ENCODE peak calls at places on chromosomes 11 and 22, in ten cellular contexts. One of them, this sample, is unnamed.
A peak's percentile ranks its signal among the peaks of the same experiment; 100 is the strongest.

GRCh38 chr11:94175545-94175944 is 46.9 kb downstream of the PANX1 start:
- DNase-seq in breast epithelium: no peak
- DNase-seq in thoracic aorta: peak; percentile 10
- DNase-seq in tibial artery: no peak
- DNase-seq in Caco-2: no peak
- DNase-seq in neural progenitor cell: no peak
- DNase-seq in stomach: no peak
- DNase-seq in spleen: no peak
- DNase-seq in mammary epithelial cell: peak; percentile 93
- DNase-seq in lung: no peak
- DNase-seq in this sample: no peak

GRCh38 chr22:27125539-27125938 is 468.2 kb downstream of the MIAT start:
- DNase-seq in tibial artery: no peak
- DNase-seq in neural progenitor cell: no peak
- DNase-seq in lung: no peak
- DNase-seq in spleen: no peak
- DNase-seq in breast epithelium: no peak
- DNase-seq in thoracic aorta: no peak
- DNase-seq in Caco-2: no peak
- DNase-seq in mammary epithelial cell: peak; percentile 54
- DNase-seq in stomach: no peak
- DNase-seq in this sample: no peak

GRCh38 chr11:27385245-27385644 is 22.2 kb upstream of the CCDC34 start:
- DNase-seq in thoracic aorta: peak; percentile 14
- DNase-seq in spleen: no peak
- DNase-seq in lung: no peak
- DNase-seq in neural progenitor cell: no peak
- DNase-seq in mammary epithelial cell: peak; percentile 51
- DNase-seq in stomach: no peak
- DNase-seq in breast epithelium: no peak
- DNase-seq in Caco-2: no peak
- DNase-seq in tibial artery: peak; percentile 24
- DNase-seq in this sample: no peak

GRCh38 chr11:79157738-79158137 is 283.1 kb downstream of the TENM4 start:
- DNase-seq in stomach: no peak
- DNase-seq in neural progenitor cell: no peak
- DNase-seq in breast epithelium: no peak
- DNase-seq in lung: no peak
- DNase-seq in spleen: no peak
- DNase-seq in thoracic aorta: no peak
- DNase-seq in Caco-2: no peak
- DNase-seq in tibial artery: no peak
- DNase-seq in mammary epithelial cell: peak; percentile 57
- DNase-seq in this sample: no peak

GRCh38 chr22:28799125-28799833 is 1.1 kb downstream of the XBP1 start:
- DNase-seq in lung: peak; percentile 62
- DNase-seq in thoracic aorta: peak; percentile 31
- DNase-seq in tibial artery: peak; percentile 79
- DNase-seq in mammary epithelial cell: peak; percentile 96
- DNase-seq in spleen: no peak
- DNase-seq in neural progenitor cell: peak; percentile 32
- DNase-seq in Caco-2: no peak
- DNase-seq in stomach: no peak
- DNase-seq in breast epithelium: no peak
- DNase-seq in this sample: no peak

GRCh38 chr11:46738887-46739286 is 19.9 kb downstream of the F2 start:
- DNase-seq in mammary epithelial cell: no peak
- DNase-seq in lung: no peak
- DNase-seq in spleen: peak; percentile 17
- DNase-seq in neural progenitor cell: no peak
- DNase-seq in Caco-2: no peak
- DNase-seq in thoracic aorta: no peak
- DNase-seq in tibial artery: no peak
- DNase-seq in breast epithelium: no peak
- DNase-seq in stomach: no peak
- DNase-seq in this sample: no peak

GRCh38 chr11:20021771-20022362 is 138.4 kb downstream of the DBX1 start:
- DNase-seq in breast epithelium: no peak
- DNase-seq in tibial artery: no peak
- DNase-seq in lung: no peak
- DNase-seq in mammary epithelial cell: no peak
- DNase-seq in neural progenitor cell: peak; percentile 76
- DNase-seq in Caco-2: peak; percentile 76
- DNase-seq in stomach: no peak
- DNase-seq in spleen: no peak
- DNase-seq in thoracic aorta: no peak
- DNase-seq in this sample: no peak

GRCh38 chr11:21415566-21415965 is 746.2 kb downstream of the NELL1 start:
- DNase-seq in stomach: no peak
- DNase-seq in spleen: no peak
- DNase-seq in lung: no peak
- DNase-seq in mammary epithelial cell: no peak
- DNase-seq in breast epithelium: no peak
- DNase-seq in thoracic aorta: no peak
- DNase-seq in Caco-2: no peak
- DNase-seq in neural progenitor cell: peak; percentile 3
- DNase-seq in tibial artery: no peak
- DNase-seq in this sample: no peak

GRCh38 chr22:48188211-48188845 is 1425.9 kb downstream of the TBC1D22A start:
- DNase-seq in stomach: no peak
- DNase-seq in lung: no peak
- DNase-seq in mammary epithelial cell: no peak
- DNase-seq in thoracic aorta: no peak
- DNase-seq in Caco-2: no peak
- DNase-seq in neural progenitor cell: no peak
- DNase-seq in tibial artery: no peak
- DNase-seq in breast epithelium: no peak
- DNase-seq in spleen: no peak
- DNase-seq in this sample: no peak

DNA sequence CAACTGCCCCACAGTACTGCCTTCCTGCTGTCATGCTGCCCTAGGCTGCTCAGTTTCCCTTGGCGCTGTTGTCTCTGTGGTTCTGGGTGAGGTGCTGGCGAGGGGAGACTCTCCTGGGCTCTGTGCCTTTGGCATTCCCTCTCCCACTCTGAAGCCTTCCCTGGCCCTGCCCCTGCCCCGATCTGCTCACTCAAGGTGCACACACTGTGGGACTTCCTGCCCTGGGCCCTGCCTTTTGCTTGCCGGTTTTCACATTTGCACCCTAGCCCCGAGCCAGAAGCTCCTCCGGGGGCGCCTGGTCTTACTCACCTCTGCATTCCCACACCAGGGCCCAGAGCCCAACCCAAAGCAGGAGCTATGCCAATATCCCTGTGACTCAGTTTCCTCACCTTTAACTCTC is 12.0 kb downstream of the B3GAT1 start:
- DNase-seq in spleen: no peak
- DNase-seq in stomach: no peak
- DNase-seq in mammary epithelial cell: no peak
- DNase-seq in lung: no peak
- DNase-seq in thoracic aorta: no peak
- DNase-seq in tibial artery: no peak
- DNase-seq in breast epithelium: no peak
- DNase-seq in Caco-2: no peak
- DNase-seq in neural progenitor cell: no peak
- DNase-seq in this sample: no peak
- H3K9me3 ChIP-seq in spleen: no peaks in the 10 kb centered on the region
- H3K9me3 ChIP-seq in stomach: no peaks in the 10 kb centered on the region
- H3K9me3 ChIP-seq in mammary epithelial cell: peaks cover 2% of the 10 kb centered on the region
- H3K9me3 ChIP-seq in lung: peaks cover 9% of the 10 kb centered on the region
- H3K9me3 ChIP-seq in thoracic aorta: no peaks in the 10 kb centered on the region
- H3K9me3 ChIP-seq in tibial artery: no peaks in the 10 kb centered on the region
- H3K9me3 ChIP-seq in breast epithelium: no peaks in the 10 kb centered on the region
- H3K9me3 ChIP-seq in Caco-2: no peaks in the 10 kb centered on the region
- H3K9me3 ChIP-seq in neural progenitor cell: no peaks in the 10 kb centered on the region
- H3K9me3 ChIP-seq in this sample: no peaks in the 10 kb centered on the region

GRCh38 chr11:131408011-131408640 is 37.7 kb downstream of the NTM start:
- DNase-seq in breast epithelium: no peak
- DNase-seq in Caco-2: peak; percentile 62
- DNase-seq in stomach: peak; percentile 33
- DNase-seq in thoracic aorta: no peak
- DNase-seq in tibial artery: peak; percentile 35
- DNase-seq in lung: peak; percentile 36
- DNase-seq in mammary epithelial cell: peak; percentile 6
- DNase-seq in spleen: no peak
- DNase-seq in neural progenitor cell: peak; percentile 64
- DNase-seq in this sample: no peak
- TF ChIP-seq CTCF in breast epithelium: no peak
- TF ChIP-seq CTCF in Caco-2: peak; percentile 89
- TF ChIP-seq CTCF in stomach: no peak
- TF ChIP-seq CTCF in thoracic aorta: no peak
- TF ChIP-seq CTCF in tibial artery: no peak
- TF ChIP-seq CTCF in lung: no peak
- TF ChIP-seq CTCF in mammary epithelial cell: peak; percentile 66
- TF ChIP-seq CTCF in spleen: peak; percentile 34
- TF ChIP-seq CTCF in neural progenitor cell: peak; percentile 70
- TF ChIP-seq CTCF in this sample: no peak

GRCh38 chr11:31817621-31818493 is 6.7 kb upstream of the PAX6 start:
- DNase-seq in lung: no peak
- DNase-seq in mammary epithelial cell: no peak
- DNase-seq in neural progenitor cell: peak; percentile 79
- DNase-seq in breast epithelium: no peak
- DNase-seq in spleen: peak; percentile 68
- DNase-seq in Caco-2: no peak
- DNase-seq in tibial artery: no peak
- DNase-seq in thoracic aorta: no peak
- DNase-seq in stomach: no peak
- DNase-seq in this sample: no peak

GRCh38 chr11:31818874-31819331 is 7.8 kb upstream of the PAX6 start:
- DNase-seq in neural progenitor cell: peak; percentile 39
- DNase-seq in breast epithelium: peak; percentile 51
- DNase-seq in stomach: no peak
- DNase-seq in tibial artery: no peak
- DNase-seq in mammary epithelial cell: no peak
- DNase-seq in lung: no peak
- DNase-seq in thoracic aorta: no peak
- DNase-seq in spleen: peak; percentile 60
- DNase-seq in Caco-2: no peak
- DNase-seq in this sample: no peak

GRCh38 chr11:31816467-31817053 is 5.4 kb upstream of the PAX6 start:
- DNase-seq in Caco-2: no peak
- DNase-seq in breast epithelium: no peak
- DNase-seq in spleen: no peak
- DNase-seq in neural progenitor cell: peak; percentile 39
- DNase-seq in tibial artery: no peak
- DNase-seq in stomach: no peak
- DNase-seq in lung: no peak
- DNase-seq in thoracic aorta: no peak
- DNase-seq in mammary epithelial cell: no peak
- DNase-seq in this sample: no peak

GRCh38 chr11:31815743-31816466 is 4.8 kb upstream of the PAX6 start:
- DNase-seq in lung: no peak
- DNase-seq in tibial artery: no peak
- DNase-seq in mammary epithelial cell: no peak
- DNase-seq in breast epithelium: no peak
- DNase-seq in neural progenitor cell: peak; percentile 57
- DNase-seq in Caco-2: no peak
- DNase-seq in spleen: peak; percentile 59
- DNase-seq in stomach: no peak
- DNase-seq in thoracic aorta: no peak
- DNase-seq in this sample: no peak

DNA sequence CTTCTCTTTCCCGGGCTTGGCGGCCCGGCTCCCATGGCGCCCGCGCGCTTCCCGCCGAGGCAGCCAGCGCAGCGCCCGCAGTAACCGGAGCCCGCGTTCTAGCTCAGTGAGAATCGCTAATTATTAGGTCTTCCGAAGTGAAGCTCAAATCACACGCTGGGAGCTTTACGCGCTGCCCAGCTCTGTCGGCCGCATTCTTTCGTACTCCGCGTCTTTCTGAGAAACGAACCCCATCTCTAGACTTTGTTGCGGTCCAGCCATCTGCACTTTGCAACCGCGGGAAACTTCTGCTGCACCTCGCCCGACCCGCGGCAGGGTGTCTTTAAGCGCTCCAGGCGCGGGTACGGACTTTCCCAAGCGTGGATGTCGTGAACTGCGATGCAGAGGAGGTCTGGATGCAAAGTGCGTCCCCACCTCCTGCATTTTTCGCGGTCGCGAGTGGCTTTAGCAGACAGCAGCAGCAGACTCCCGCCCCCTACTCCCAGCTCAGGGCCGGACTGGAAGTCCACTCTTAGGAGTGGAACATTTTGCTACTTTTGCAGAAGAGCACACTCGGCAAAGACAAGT is 6.0 kb upstream of the PAX6 start:
- DNase-seq in spleen: peak; percentile 64
- DNase-seq in Caco-2: no peak
- DNase-seq in lung: no peak
- DNase-seq in thoracic aorta: no peak
- DNase-seq in mammary epithelial cell: peak; percentile 17
- DNase-seq in breast epithelium: no peak
- DNase-seq in neural progenitor cell: peak; percentile 86
- DNase-seq in stomach: no peak
- DNase-seq in tibial artery: no peak
- DNase-seq in this sample: no peak
- H3K9me3 ChIP-seq in spleen: no peaks in the 10 kb centered on the region
- H3K9me3 ChIP-seq in Caco-2: no peaks in the 10 kb centered on the region
- H3K9me3 ChIP-seq in lung: peaks cover 17% of the 10 kb centered on the region
- H3K9me3 ChIP-seq in thoracic aorta: no peaks in the 10 kb centered on the region
- H3K9me3 ChIP-seq in mammary epithelial cell: peaks cover 2% of the 10 kb centered on the region
- H3K9me3 ChIP-seq in breast epithelium: no peaks in the 10 kb centered on the region
- H3K9me3 ChIP-seq in neural progenitor cell: no peaks in the 10 kb centered on the region
- H3K9me3 ChIP-seq in stomach: no peaks in the 10 kb centered on the region
- H3K9me3 ChIP-seq in tibial artery: no peaks in the 10 kb centered on the region
- H3K9me3 ChIP-seq in this sample: peaks cover 7% of the 10 kb centered on the region

GRCh38 chr11:128156486-128156885 is 430.9 kb downstream of the ETS1 start:
- DNase-seq in spleen: no peak
- DNase-seq in neural progenitor cell: peak; percentile 5
- DNase-seq in breast epithelium: no peak
- DNase-seq in tibial artery: no peak
- DNase-seq in stomach: no peak
- DNase-seq in mammary epithelial cell: no peak
- DNase-seq in thoracic aorta: no peak
- DNase-seq in Caco-2: no peak
- DNase-seq in lung: no peak
- DNase-seq in this sample: no peak

GRCh38 chr11:128155590-128155989 is 431.8 kb downstream of the ETS1 start:
- DNase-seq in spleen: no peak
- DNase-seq in mammary epithelial cell: peak; percentile 23
- DNase-seq in tibial artery: no peak
- DNase-seq in stomach: no peak
- DNase-seq in breast epithelium: no peak
- DNase-seq in lung: no peak
- DNase-seq in neural progenitor cell: no peak
- DNase-seq in Caco-2: no peak
- DNase-seq in thoracic aorta: no peak
- DNase-seq in this sample: no peak

GRCh38 chr11:128153697-128154048 is 433.7 kb downstream of the ETS1 start:
- DNase-seq in lung: no peak
- DNase-seq in breast epithelium: no peak
- DNase-seq in neural progenitor cell: no peak
- DNase-seq in thoracic aorta: no peak
- DNase-seq in Caco-2: no peak
- DNase-seq in spleen: no peak
- DNase-seq in tibial artery: no peak
- DNase-seq in mammary epithelial cell: no peak
- DNase-seq in stomach: no peak
- DNase-seq in this sample: no peak

GRCh38 chr11:128158860-128159259 is 428.5 kb downstream of the ETS1 start:
- DNase-seq in neural progenitor cell: no peak
- DNase-seq in lung: no peak
- DNase-seq in mammary epithelial cell: no peak
- DNase-seq in tibial artery: no peak
- DNase-seq in breast epithelium: no peak
- DNase-seq in spleen: no peak
- DNase-seq in thoracic aorta: no peak
- DNase-seq in Caco-2: no peak
- DNase-seq in stomach: no peak
- DNase-seq in this sample: no peak

GRCh38 chr11:128157423-128158298 is 429.7 kb downstream of the ETS1 start:
- DNase-seq in tibial artery: peak; percentile 30
- DNase-seq in stomach: no peak
- DNase-seq in Caco-2: peak; percentile 65
- DNase-seq in spleen: no peak
- DNase-seq in neural progenitor cell: peak; percentile 80
- DNase-seq in mammary epithelial cell: peak; percentile 67
- DNase-seq in breast epithelium: no peak
- DNase-seq in thoracic aorta: no peak
- DNase-seq in lung: peak; percentile 54
- DNase-seq in this sample: peak; percentile 9
- TF ChIP-seq CTCF in tibial artery: peak; percentile 75
- TF ChIP-seq CTCF in stomach: peak; percentile 80
- TF ChIP-seq CTCF in Caco-2: peak; percentile 86
- TF ChIP-seq CTCF in spleen: peak; percentile 83
- TF ChIP-seq CTCF in neural progenitor cell: peak; percentile 92
- TF ChIP-seq CTCF in mammary epithelial cell: peak; percentile 76
- TF ChIP-seq CTCF in breast epithelium: peak; percentile 73
- TF ChIP-seq CTCF in thoracic aorta: peak; percentile 90
- TF ChIP-seq CTCF in lung: peak; percentile 60
- TF ChIP-seq CTCF in this sample: peak; percentile 100